ENCODE peak calls at places on chromosomes 2 and 18, in four cellular contexts. One of them, this sample, is unnamed.
A peak's percentile ranks its signal among the peaks of the same experiment; 100 is the strongest.

GRCh38 chr2:46385786-46386577 is 88.8 kb downstream of the EPAS1 start:
- DNase-seq in HEK293T: no peak
- DNase-seq in NCI-H1092: no peak
- DNase-seq in SW 1271: no peak
- DNase-seq in this sample: no peak

GRCh38 chr2:189799531-189799930 is 15.3 kb downstream of the PMS1 start:
- DNase-seq in HEK293T: no peak
- DNase-seq in SW 1271: no peak
- DNase-seq in NCI-H1092: no peak
- DNase-seq in this sample: no peak

GRCh38 chr2:54568876-54569298 is 112.8 kb downstream of the SPTBN1 start:
- DNase-seq in SW 1271: no peak
- DNase-seq in HEK293T: no peak
- DNase-seq in NCI-H1092: no peak
- DNase-seq in this sample: no peak

GRCh38 chr2:211439011-211439410 is 882.6 kb downstream of the CPS1 start:
- DNase-seq in HEK293T: no peak
- DNase-seq in SW 1271: no peak
- DNase-seq in NCI-H1092: no peak
- DNase-seq in this sample: no peak

GRCh38 chr2:30268296-30268871 is 37.0 kb downstream of the LBH start:
- DNase-seq in NCI-H1092: no peak
- DNase-seq in HEK293T: no peak
- DNase-seq in SW 1271: no peak
- DNase-seq in this sample: no peak

GRCh38 chr2:108968619-108969018 is 20.4 kb downstream of the EDAR start:
- DNase-seq in NCI-H1092: no peak
- DNase-seq in SW 1271: no peak
- DNase-seq in HEK293T: peak; percentile 52
- DNase-seq in this sample: no peak

GRCh38 chr2:85057236-85057635 is 76.0 kb upstream of the TCF7L1 start:
- DNase-seq in SW 1271: peak; percentile 15
- DNase-seq in HEK293T: no peak
- DNase-seq in NCI-H1092: no peak
- DNase-seq in this sample: no peak

GRCh38 chr18:11050966-11051365 is 98.4 kb downstream of the PIEZO2 start:
- DNase-seq in HEK293T: no peak
- DNase-seq in SW 1271: no peak
- DNase-seq in NCI-H1092: no peak
- DNase-seq in this sample: no peak

GRCh38 chr2:205684871-205685313 is 2.6 kb downstream of the NRP2 start:
- DNase-seq in HEK293T: no peak
- DNase-seq in NCI-H1092: no peak
- DNase-seq in SW 1271: no peak
- DNase-seq in this sample: no peak

GRCh38 chr2:58866040-58866439 is 624.9 kb upstream of the FANCL start:
- DNase-seq in SW 1271: no peak
- DNase-seq in NCI-H1092: no peak
- DNase-seq in HEK293T: no peak
- DNase-seq in this sample: no peak

GRCh38 chr2:28224648-28225471 is 167.8 kb upstream of the FOSL2 start:
- DNase-seq in HEK293T: no peak
- DNase-seq in NCI-H1092: no peak
- DNase-seq in SW 1271: no peak
- DNase-seq in this sample: no peak

GRCh38 chr2:151237422-151238012 is 24.1 kb downstream of the RBM43 start:
- DNase-seq in NCI-H1092: no peak
- DNase-seq in SW 1271: no peak
- DNase-seq in HEK293T: no peak
- DNase-seq in this sample: no peak

GRCh38 chr2:12262681-12263436 is 453.9 kb upstream of the TRIB2 start:
- DNase-seq in SW 1271: no peak
- DNase-seq in NCI-H1092: no peak
- DNase-seq in HEK293T: no peak
- DNase-seq in this sample: no peak

This sample was measured in NCI-H1105.